ENCODE peak calls at places on chromosome 2, in four cellular contexts. Q is upper lobe of right lung, P is SJSA1, S is M059J. O is an unnamed sample.
A peak's percentile ranks its signal among the peaks of the same experiment; 100 is the strongest.

GRCh38 chr2:237694423-237695194 is 67.2 kb downstream of the LRRFIP1 start:
- DNase-seq in Q (peak; percentile 74), P (no peak), S (no peak), O (no peak)

GRCh38 chr2:9169310-9170107 is 37.1 kb upstream of the ASAP2 start:
- DNase-seq in Q (no peak), P (no peak), S (no peak), O (no peak)

GRCh38 chr2:31033032-31033431 is 105.2 kb downstream of the GALNT14 start:
- DNase-seq in Q (no peak), P (no peak), S (no peak), O (no peak)

GRCh38 chr2:174750923-174751441 is 13.3 kb downstream of the CHRNA1 start:
- DNase-seq in Q (no peak), P (no peak), S (no peak), O (no peak)

GRCh38 chr2:143939976-143940375 is 579.9 kb downstream of the ZEB2 start:
- DNase-seq in Q (no peak), P (no peak), S (peak; percentile 2), O (no peak)

GRCh38 chr2:17752892-17753802 is 463 bp downstream of the SMC6 start:
- DNase-seq in Q (peak; percentile 82), P (peak; percentile 88), S (peak; percentile 67), O (no peak)

GRCh38 chr2:37590119-37590571 is 81.3 kb downstream of the CDC42EP3 start:
- DNase-seq in Q (no peak), P (peak; percentile 87), S (peak; percentile 92), O (no peak)

GRCh38 chr2:147865560-147865959 is 20.7 kb downstream of the ACVR2A start:
- DNase-seq in Q (no peak), P (no peak), S (peak; percentile 7), O (no peak)

GRCh38 chr2:181949047-181949446 is 36.6 kb upstream of the PPP1R1C start:
- DNase-seq in Q (no peak), P (no peak), S (peak; percentile 89), O (no peak)

GRCh38 chr2:160356485-160356884 is 137.1 kb downstream of the RBMS1 start:
- DNase-seq in Q (no peak), P (no peak), S (no peak), O (no peak)

GRCh38 chr2:7660816-7661215 is 743.6 kb downstream of the RNF144A start:
- DNase-seq in Q (no peak), P (no peak), S (no peak), O (no peak)

GRCh38 chr2:20092901-20093235 is 41.4 kb upstream of the LAPTM4A start:
- DNase-seq in Q (no peak), P (no peak), S (no peak), O (no peak)

GRCh38 chr2:168929031-168929430 is 27.9 kb downstream of the G6PC2 start:
- DNase-seq in Q (no peak), P (no peak), S (no peak), O (no peak)

GRCh38 chr2:130849896-130850787 is 13.4 kb downstream of the ARHGEF4 start:
- DNase-seq in Q (no peak), P (no peak), S (no peak), O (no peak)

GRCh38 chr2:73780242-73780582 is 309 bp upstream of the DUSP11 start:
- DNase-seq in Q (no peak), P (no peak), S (no peak), O (no peak)

GRCh38 chr2:228367356-228367755 is 185.9 kb upstream of the SPHKAP start:
- DNase-seq in Q (no peak), P (no peak), S (no peak), O (no peak)